ENCODE peak calls at places on chromosomes 1 and 21, in eight cellular contexts. I is OCI-LY7, V is PC-9, P is neural progenitor cell, M is IMR-90, D is mammary epithelial cell, X is GM23338, E is fibroblast of lung. R is an unnamed sample.

GRCh38 chr1:180881806-180882509 is 30.7 kb upstream of the KIAA1614 start:
- DNase-seq in V (peak), M (peak), X (peak), I (peak), E (peak), D (peak), P (peak), R (peak)

GRCh38 chr1:100523038-100523649 is 14.8 kb upstream of the GPR88 start:
- DNase-seq in M (peak), D (no peak), P (no peak), E (no peak), V (no peak), X (no peak), I (peak), R (no peak)

GRCh38 chr1:204358145-204358544 is 1.6 kb downstream of the PLEKHA6 start:
- DNase-seq in V (no peak), E (no peak), D (no peak), M (no peak), X (no peak), I (no peak), P (no peak), R (no peak)

GRCh38 chr1:192600264-192600663 is 24.7 kb downstream of the RGS1 start:
- DNase-seq in V (no peak), I (no peak), P (no peak), M (no peak), X (no peak), E (no peak), D (no peak), R (no peak)

GRCh38 chr1:9302745-9303524 is 10.2 kb downstream of the SPSB1 start:
- DNase-seq in V (peak), X (no peak), P (no peak), I (peak), D (peak), M (peak), E (peak), R (peak)

GRCh38 chr1:7856345-7856744 is 3.5 kb upstream of the UTS2 start:
- DNase-seq in P (peak), X (peak), M (no peak), D (no peak), E (no peak), I (no peak), V (no peak), R (no peak)

GRCh38 chr1:48006318-48006717 is 9.1 kb upstream of the TRABD2B start:
- DNase-seq in P (no peak), M (no peak), I (no peak), V (no peak), E (peak), X (no peak), D (peak), R (no peak)

GRCh38 chr1:194252189-194252588 is 1065.8 kb upstream of the B3GALT2 start:
- DNase-seq in X (no peak), V (no peak), E (peak), D (no peak), M (peak), I (no peak), P (no peak), R (no peak)

GRCh38 chr1:30743584-30744059 is 14.0 kb downstream of the LAPTM5 start:
- DNase-seq in D (peak), P (no peak), I (peak), M (no peak), E (no peak), X (no peak), V (no peak), R (no peak)

GRCh38 chr21:27206368-27206982 is 239.6 kb upstream of the ADAMTS5 start:
- DNase-seq in D (no peak), I (no peak), V (no peak), P (peak), E (no peak), X (peak), M (peak), R (no peak)

GRCh38 chr1:7953850-7954609 is 7.5 kb upstream of the PARK7 start:
- DNase-seq in X (peak), M (peak), D (peak), E (peak), P (no peak), V (peak), I (peak), R (no peak)

GRCh38 chr1:226443439-226443838 is 35.5 kb upstream of the PARP1 start:
- DNase-seq in M (peak), E (peak), P (no peak), D (peak), V (peak), I (no peak), X (no peak), R (no peak)

GRCh38 chr1:31102501-31102950 is 37.0 kb upstream of the PUM1 start:
- DNase-seq in M (peak), D (peak), P (no peak), I (no peak), V (peak), E (peak), X (no peak), R (peak)

GRCh38 chr1:58979085-58979484 is 195.2 kb upstream of the JUN start:
- DNase-seq in M (peak), P (no peak), E (no peak), X (no peak), I (peak), V (no peak), D (no peak), R (no peak)

GRCh38 chr1:22259581-22260282 is 116.8 kb upstream of the WNT4 start:
- DNase-seq in D (no peak), E (peak), I (no peak), X (no peak), V (peak), P (no peak), M (peak), R (peak)

GRCh38 chr1:174719194-174719593 is 271.4 kb downstream of the GPR52 start:
- DNase-seq in M (no peak), X (no peak), P (no peak), D (no peak), V (no peak), E (no peak), I (no peak), R (no peak)

GRCh38 chr1:92961131-92961895 is at the start of gene DIPK1A:
- DNase-seq in V (peak), X (peak), E (peak), P (peak), D (peak), I (peak), M (peak), R (peak)

GRCh38 chr1:66968574-66968973 is 43.8 kb downstream of the MIER1 start:
- DNase-seq in X (no peak), E (no peak), P (no peak), D (no peak), V (no peak), M (peak), I (no peak), R (no peak)

GRCh38 chr21:45334591-45335081 is 46.9 kb upstream of the POFUT2 start:
- DNase-seq in V (no peak), D (no peak), I (no peak), M (no peak), E (no peak), P (no peak), X (no peak), R (no peak)

GRCh38 chr1:38293530-38293929 is 246.9 kb upstream of the POU3F1 start:
- DNase-seq in E (no peak), I (no peak), V (no peak), X (no peak), M (no peak), P (no peak), D (no peak), R (no peak)

GRCh38 chr1:224678168-224678567 is 62.1 kb downstream of the CNIH3 start:
- DNase-seq in M (no peak), V (no peak), D (no peak), I (no peak), E (no peak), P (peak), X (no peak), R (no peak)

GRCh38 chr1:208201241-208201640 is 42.9 kb downstream of the PLXNA2 start:
- DNase-seq in I (no peak), E (peak), M (peak), X (no peak), D (peak), V (peak), P (no peak), R (peak)

GRCh38 chr1:234599617-234600417 is 10.2 kb downstream of the IRF2BP2 start:
- DNase-seq in P (peak), V (peak), E (peak), I (peak), D (peak), X (peak), M (peak), R (peak)

GRCh38 chr1:215875236-215875635 is 308.1 kb downstream of the KCTD3 start:
- DNase-seq in D (no peak), M (no peak), I (no peak), E (no peak), V (no peak), X (no peak), P (no peak), R (no peak)

GRCh38 chr1:13607002-13607401 is 23.4 kb downstream of the PDPN start:
- DNase-seq in P (no peak), M (no peak), D (no peak), X (no peak), V (no peak), E (no peak), I (no peak), R (no peak)

GRCh38 chr21:38544681-38545080 is 46.4 kb upstream of the ERG start:
- DNase-seq in X (no peak), E (no peak), D (peak), P (no peak), M (no peak), V (no peak), I (no peak), R (peak)

GRCh38 chr1:159421821-159422220 is 10.2 kb upstream of the OR10J4 start:
- DNase-seq in V (no peak), I (no peak), M (no peak), D (no peak), X (peak), E (no peak), P (no peak), R (no peak)

GRCh38 chr1:24385160-24385939 is 28.2 kb downstream of the STPG1 start:
- DNase-seq in V (no peak), P (peak), E (no peak), D (peak), M (peak), I (peak), X (peak), R (no peak)
- TF ChIP-seq CTCF in V (peak), P (peak), E (peak), D (peak), M (peak), I (peak), X (peak), R (peak)

GRCh38 chr1:44760876-44761275 is 14.5 kb upstream of the RPS8 start:
- DNase-seq in P (no peak), X (no peak), D (no peak), V (no peak), M (no peak), I (no peak), E (no peak), R (no peak)

GRCh38 chr1:44759077-44759476 is 16.3 kb upstream of the RPS8 start:
- DNase-seq in V (no peak), P (no peak), X (no peak), E (no peak), D (no peak), M (no peak), I (no peak), R (no peak)

GRCh38 chr1:44757420-44757819 is 17.8 kb downstream of the KIF2C start:
- DNase-seq in E (no peak), M (no peak), P (no peak), V (no peak), X (no peak), I (peak), D (no peak), R (no peak)
- H3K4me2 ChIP-seq in E (no peak), M (no peak), P (no peak), V (no peak), X (no peak), I (peak), D (no peak), R (no peak)

GRCh38 chr1:94440088-94440487 is 21.9 kb downstream of the ABCD3 start:
- DNase-seq in V (no peak), I (no peak), E (no peak), M (no peak), X (no peak), D (no peak), P (no peak), R (no peak)
- TF ChIP-seq CTCF in V (no peak), I (peak), E (no peak), M (no peak), X (peak), D (peak), P (no peak), R (peak)

DNA sequence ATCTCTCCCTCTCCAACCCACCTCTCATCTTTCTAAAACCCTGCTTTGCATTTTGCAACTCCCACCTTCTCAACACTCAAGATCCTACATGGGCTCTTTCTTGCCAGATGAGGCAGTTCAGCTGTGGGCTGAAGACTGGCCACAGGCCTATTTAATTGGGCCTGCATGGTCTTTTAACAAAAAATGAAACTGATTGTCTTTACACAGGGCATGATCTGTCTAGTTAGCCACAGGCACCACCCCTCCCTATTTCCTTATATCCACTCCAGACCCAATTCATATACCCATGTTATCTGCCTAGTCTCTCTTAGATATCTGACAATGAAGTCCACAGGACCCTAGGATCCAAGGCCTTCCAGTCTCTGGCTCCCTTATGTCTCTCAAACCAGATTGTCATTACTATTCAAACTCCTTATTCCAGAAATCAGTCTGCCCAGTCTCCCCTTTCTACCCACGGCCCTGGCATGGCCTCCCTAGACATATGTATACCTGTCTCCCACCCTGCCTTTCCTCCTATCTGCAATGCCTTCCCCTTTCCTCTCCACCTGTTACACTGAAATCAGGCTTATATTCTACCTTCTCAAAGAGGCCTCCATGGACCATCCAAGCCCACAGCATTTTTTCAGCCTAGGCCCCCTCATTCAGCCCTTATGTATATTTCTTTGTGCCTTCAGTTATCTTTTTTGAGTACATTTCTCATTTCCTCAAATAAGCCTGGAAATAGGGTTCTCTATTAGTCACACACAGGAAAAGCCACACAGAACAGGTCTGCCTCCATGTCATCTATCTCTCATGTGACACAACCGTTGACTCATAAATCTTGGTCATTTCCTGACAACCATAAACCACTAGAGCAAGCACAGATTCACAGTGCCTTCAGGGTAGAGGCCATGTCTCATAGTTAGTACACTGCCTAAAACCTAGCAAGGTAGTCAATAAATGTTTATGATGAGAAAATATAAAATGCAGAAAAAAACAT is 39.0 kb downstream of the LPAR3 start:
- DNase-seq in V (peak), E (peak), I (peak), P (no peak), D (peak), M (peak), X (no peak), R (peak)
- H3K4me2 ChIP-seq in V (peak), E (no peak), I (peak), P (no peak), D (peak), M (no peak), X (no peak), R (no peak)

DNA sequence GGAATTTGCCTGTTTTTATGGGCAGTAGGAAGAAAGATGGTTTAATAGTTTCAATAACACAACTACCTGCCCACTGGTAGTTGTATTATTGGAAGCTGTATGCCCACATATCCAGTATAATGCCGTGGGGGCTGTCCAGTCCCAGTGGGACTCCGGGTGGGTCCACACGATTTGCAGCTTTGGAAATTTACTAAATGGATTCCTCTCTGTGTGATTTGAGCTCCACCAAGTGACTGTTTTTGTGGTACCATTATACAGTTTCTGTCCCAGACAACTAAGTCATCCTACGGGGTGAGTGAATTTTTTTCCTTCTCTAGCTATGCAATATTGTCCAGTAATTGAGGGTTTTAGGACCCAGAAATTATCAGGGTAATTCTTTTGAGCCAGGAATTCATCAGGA is 86.8 kb downstream of the PLA2G4A start:
- DNase-seq in I (no peak), E (no peak), P (no peak), D (no peak), M (no peak), V (no peak), X (no peak), R (no peak)
- TF ChIP-seq CTCF in I (no peak), E (peak), P (no peak), D (peak), M (peak), V (no peak), X (no peak), R (no peak)

DNA sequence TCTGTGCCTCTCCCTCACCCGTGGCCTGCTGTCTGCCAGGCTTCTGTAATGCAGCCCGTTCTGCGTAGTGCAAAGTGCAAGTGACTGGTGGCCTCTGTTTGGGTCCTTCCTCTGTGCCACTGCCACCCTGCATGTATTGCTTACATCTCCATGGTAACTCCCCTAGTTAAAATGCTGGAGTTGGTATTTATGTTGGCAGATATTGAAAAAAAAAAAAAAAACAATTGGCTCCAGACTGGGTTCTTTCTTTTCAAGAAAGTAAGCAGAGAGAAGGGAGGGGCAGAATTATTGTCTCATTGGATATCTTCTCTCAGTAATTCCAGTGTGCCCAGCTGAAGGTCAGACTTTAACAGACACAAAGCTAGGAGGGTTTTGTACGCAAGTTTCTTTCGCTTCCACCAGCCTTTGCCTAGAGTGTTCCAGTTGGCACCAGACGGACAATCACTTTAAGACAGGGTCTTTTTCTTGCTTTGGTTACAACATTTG is 242.3 kb downstream of the PBX1 start:
- DNase-seq in M (no peak), E (no peak), P (no peak), D (no peak), I (no peak), X (no peak), V (no peak), R (no peak)
- H3K4me2 ChIP-seq in M (no peak), E (no peak), P (no peak), D (no peak), I (no peak), X (no peak), V (no peak), R (no peak)